ENCODE peak calls at places on chromosome 5, in ten cellular contexts. F is C1 segment of cervical spinal cord; X is NCI-H774; Z is T-helper 1 cell; E is stimulated activated CD4-positive, alpha-beta T cell treated with anti-CD3 and anti-CD28 coated beads, TNF-alpha, amount 100 ng/mL, for 1 hour; G is iris pigment epithelial cell; L is pancreas; Y is stomach; D is activated CD8-positive, alpha-beta memory T cell treated with anti-CD3 and anti-CD28 coated beads for 24 hours; U is neural crest cell. C is an unnamed sample.

GRCh38 chr5:55030220-55030619 is 6.2 kb downstream of the GZMK start:
- DNase-seq in G (no peak), U (no peak), X (peak; percentile 11), E (no peak), D (no peak), Y (no peak), L (no peak), Z (no peak), F (no peak), C (no peak)

GRCh38 chr5:8650197-8650596 is 781.2 kb downstream of the MTRR start:
- DNase-seq in E (no peak), D (no peak), Z (no peak), L (no peak), U (no peak), F (no peak), X (no peak), Y (no peak), G (peak; percentile 27), C (no peak)

GRCh38 chr5:149611327-149611726 is 30.0 kb downstream of the ARHGEF37 start:
- DNase-seq in E (no peak), L (no peak), G (peak; percentile 86), Z (no peak), U (no peak), D (no peak), F (no peak), Y (no peak), X (no peak), C (no peak)

GRCh38 chr5:177458912-177459350 is 12.3 kb downstream of the PRR7 start:
- DNase-seq in U (no peak), F (no peak), X (no peak), L (peak; percentile 54), Z (no peak), E (no peak), Y (no peak), G (no peak), D (no peak), C (no peak)

GRCh38 chr5:33261305-33261704 is 179.5 kb upstream of the TARS1 start:
- DNase-seq in L (no peak), F (no peak), Y (no peak), D (no peak), E (no peak), G (peak; percentile 60), X (no peak), Z (no peak), U (no peak), C (no peak)

GRCh38 chr5:61275841-61276240 is 56.2 kb upstream of the ZSWIM6 start:
- DNase-seq in Y (no peak), U (no peak), G (peak; percentile 90), F (no peak), Z (no peak), D (no peak), L (no peak), X (no peak), E (no peak), C (no peak)

GRCh38 chr5:131610198-131611063 is 24.6 kb downstream of the RAPGEF6 start:
- DNase-seq in D (no peak), Y (no peak), F (no peak), L (no peak), U (no peak), Z (no peak), X (no peak), G (peak; percentile 94), E (no peak), C (no peak)

GRCh38 chr5:115209279-115209678 is 39.6 kb upstream of the TRIM36 start:
- DNase-seq in Y (no peak), E (no peak), Z (peak; percentile 1), F (no peak), D (peak; percentile 61), X (no peak), U (no peak), G (no peak), L (no peak), C (no peak)

GRCh38 chr5:3010301-3010952 is 258.9 kb upstream of the IRX2 start:
- DNase-seq in E (no peak), X (no peak), D (no peak), F (no peak), G (no peak), U (no peak), Y (no peak), Z (no peak), L (no peak), C (no peak)

GRCh38 chr5:94968507-94969095 is 316.3 kb downstream of the MCTP1 start:
- DNase-seq in D (no peak), Y (no peak), Z (no peak), G (peak; percentile 69), X (peak; percentile 58), E (no peak), F (no peak), U (peak; percentile 40), L (no peak), C (no peak)

GRCh38 chr5:112186401-112186990 is 232.6 kb downstream of the EPB41L4A start:
- DNase-seq in Z (no peak), D (no peak), L (no peak), F (no peak), U (peak; percentile 30), G (peak; percentile 56), Y (no peak), E (no peak), X (no peak), C (no peak)

GRCh38 chr5:151492729-151493128 is 45.3 kb downstream of the SLC36A1 start:
- DNase-seq in L (no peak), Y (no peak), G (peak; percentile 75), F (no peak), Z (no peak), E (no peak), D (no peak), U (no peak), X (no peak), C (no peak)

GRCh38 chr5:158162026-158162425 is 303.1 kb upstream of the CLINT1 start:
- DNase-seq in G (no peak), L (no peak), Y (no peak), Z (no peak), X (no peak), E (no peak), F (no peak), D (no peak), U (no peak), C (no peak)

GRCh38 chr5:163910226-163910625 is 404.8 kb downstream of the MAT2B start:
- DNase-seq in E (no peak), G (no peak), X (no peak), D (no peak), L (no peak), Z (no peak), Y (no peak), U (no peak), F (no peak), C (no peak)

GRCh38 chr5:1280177-1281037 is 14.5 kb downstream of the TERT start:
- DNase-seq in L (no peak), E (no peak), F (no peak), G (no peak), D (no peak), U (no peak), Z (no peak), Y (no peak), X (no peak), C (no peak)

GRCh38 chr5:36156619-36157018 is 4.7 kb downstream of the SKP2 start:
- DNase-seq in E (no peak), Y (no peak), X (no peak), F (no peak), U (no peak), L (no peak), Z (no peak), D (no peak), G (peak; percentile 72), C (no peak)

GRCh38 chr5:121221483-121221882 is 630.2 kb upstream of the FTMT start:
- DNase-seq in E (no peak), X (no peak), L (peak; percentile 20), Y (no peak), Z (no peak), U (no peak), G (no peak), D (no peak), F (no peak), C (no peak)

GRCh38 chr5:3446410-3446809 is 149.2 kb upstream of the IRX1 start:
- DNase-seq in D (no peak), Z (no peak), G (no peak), L (no peak), U (no peak), X (no peak), Y (no peak), F (no peak), E (no peak), C (no peak)

GRCh38 chr5:177498013-177498847 is 826 bp upstream of the PDLIM7 start:
- DNase-seq in D (peak; percentile 65), E (no peak), U (no peak), Z (peak; percentile 16), F (no peak), G (peak; percentile 43), X (no peak), L (peak; percentile 53), Y (peak; percentile 45), C (no peak)

GRCh38 chr5:171897231-171897630 is 109.2 kb downstream of the FBXW11 start:
- DNase-seq in Z (no peak), F (no peak), Y (no peak), E (no peak), D (no peak), G (no peak), L (no peak), X (no peak), U (no peak), C (no peak)

GRCh38 chr5:172414618-172415599 is 39.4 kb downstream of the SH3PXD2B start:
- DNase-seq in G (no peak), L (peak; percentile 53), Z (no peak), U (no peak), E (no peak), Y (no peak), F (no peak), D (no peak), X (no peak), C (no peak)